ENCODE peak calls at places on chromosomes 7 and 10, in eight cellular contexts. G is fibroblast of lung, A is IMR-90, J is RWPE1, D is GM12865, L is NCI-H1417, M is mesothelial cell of epicardium, U is GM04504. E is an unnamed sample.

GRCh38 chr7:42315096-42315495 is 78.1 kb upstream of the GLI3 start:
- DNase-seq in G (no peak), A (no peak), J (no peak), D (no peak), L (no peak), M (no peak), U (no peak), E (no peak)

GRCh38 chr10:125000366-125001312 is 58.7 kb downstream of the ZRANB1 start:
- DNase-seq in G (peak), A (peak), J (no peak), D (no peak), L (no peak), M (no peak), U (no peak), E (peak)

GRCh38 chr10:29736325-29737208 is 101.8 kb upstream of the SVIL start:
- DNase-seq in G (peak), A (peak), J (peak), D (no peak), L (peak), M (peak), U (no peak), E (peak)

GRCh38 chr10:95445223-95445836 is 115.8 kb downstream of the SORBS1 start:
- DNase-seq in G (peak), A (peak), J (peak), D (no peak), L (no peak), M (no peak), U (peak), E (no peak)

GRCh38 chr7:2802504-2803341 is 41.4 kb downstream of the GNA12 start:
- DNase-seq in G (peak), A (peak), J (peak), D (no peak), L (no peak), M (no peak), U (no peak), E (no peak)

GRCh38 chr10:3714957-3715356 is 70.1 kb downstream of the KLF6 start:
- DNase-seq in G (no peak), A (no peak), J (no peak), D (no peak), L (no peak), M (no peak), U (no peak), E (no peak)

GRCh38 chr7:73974101-73974947 is 53.6 kb upstream of the ELN start:
- DNase-seq in G (no peak), A (no peak), J (no peak), D (no peak), L (no peak), M (peak), U (no peak), E (no peak)

GRCh38 chr7:66326501-66327180 is 121.5 kb downstream of the TPST1 start:
- DNase-seq in G (peak), A (peak), J (no peak), D (no peak), L (no peak), M (no peak), U (peak), E (no peak)

GRCh38 chr7:128025380-128025779 is 5.9 kb downstream of the LRRC4 start:
- DNase-seq in G (peak), A (peak), J (peak), D (no peak), L (no peak), M (no peak), U (no peak), E (no peak)

GRCh38 chr7:4667776-4668509 is 14.2 kb upstream of the FOXK1 start:
- DNase-seq in G (peak), A (peak), J (no peak), D (no peak), L (no peak), M (no peak), U (no peak), E (no peak)

GRCh38 chr10:6101181-6101580 is 12.3 kb downstream of the RBM17 start:
- DNase-seq in G (no peak), A (no peak), J (no peak), D (peak), L (no peak), M (no peak), U (no peak), E (no peak)

GRCh38 chr7:145169908-145170307 is 334.1 kb upstream of the TPK1 start:
- DNase-seq in G (no peak), A (no peak), J (no peak), D (no peak), L (no peak), M (no peak), U (no peak), E (no peak)

GRCh38 chr7:66198956-66199355 is 6.2 kb upstream of the TPST1 start:
- DNase-seq in G (no peak), A (no peak), J (no peak), D (no peak), L (no peak), M (no peak), U (no peak), E (no peak)

GRCh38 chr7:131218727-131219128 is 108.9 kb upstream of the MKLN1 start:
- DNase-seq in G (no peak), A (no peak), J (no peak), D (peak), L (no peak), M (no peak), U (no peak), E (no peak)

GRCh38 chr10:72248477-72249151 is 25.1 kb upstream of the DDIT4 start:
- DNase-seq in G (peak), A (no peak), J (peak), D (peak), L (no peak), M (no peak), U (no peak), E (peak)

GRCh38 chr7:38451840-38452239 is 178.4 kb upstream of the TARP start:
- DNase-seq in G (peak), A (peak), J (peak), D (peak), L (peak), M (no peak), U (peak), E (no peak)

GRCh38 chr10:33100996-33101747 is 143.1 kb upstream of the ITGB1 start:
- DNase-seq in G (no peak), A (no peak), J (no peak), D (no peak), L (no peak), M (no peak), U (no peak), E (no peak)

GRCh38 chr7:131095346-131095745 is 232.3 kb upstream of the MKLN1 start:
- DNase-seq in G (peak), A (no peak), J (no peak), D (no peak), L (no peak), M (no peak), U (no peak), E (no peak)

GRCh38 chr7:128157906-128158305 is 83.2 kb upstream of the LEP start:
- DNase-seq in G (no peak), A (no peak), J (no peak), D (no peak), L (no peak), M (no peak), U (no peak), E (no peak)

E was measured in left lung.